ENCODE peak calls at places on chromosomes 16 and 17, in four cellular contexts. N, M, G and S are unnamed samples.

GRCh38 chr16:62018301-62019060 is 17.8 kb downstream of the CDH8 start:
- DNase-seq in N (no peak), M (no peak), G (no peak), S (no peak)

GRCh38 chr16:10782628-10783027 is 36.0 kb downstream of the TVP23A start:
- DNase-seq in N (no peak), M (no peak), G (no peak), S (no peak)

GRCh38 chr17:45129426-45129939 is 2.8 kb downstream of the PLCD3 start:
- DNase-seq in N (no peak), M (no peak), G (no peak), S (no peak)

GRCh38 chr16:30948956-30949654 is at the start of gene ORAI3:
- DNase-seq in N (no peak), M (peak; percentile 76), G (no peak), S (peak; percentile 29)

GRCh38 chr16:84663433-84664101 is 15.3 kb downstream of the KLHL36 start:
- DNase-seq in N (no peak), M (no peak), G (no peak), S (no peak)

GRCh38 chr16:84868829-84869457 is 49.2 kb downstream of the CRISPLD2 start:
- DNase-seq in N (no peak), M (no peak), G (no peak), S (no peak)

GRCh38 chr16:51113254-51114125 is 37.6 kb downstream of the SALL1 start:
- DNase-seq in N (no peak), M (no peak), G (no peak), S (no peak)

GRCh38 chr16:31477220-31478216 is 5.4 kb upstream of the SLC5A2 start:
- DNase-seq in N (no peak), M (peak; percentile 13), G (no peak), S (peak; percentile 48)

GRCh38 chr17:63703029-63703428 is 3.1 kb upstream of the LIMD2 start:
- DNase-seq in N (no peak), M (no peak), G (no peak), S (no peak)

GRCh38 chr16:73326770-73327470 is 279.0 kb upstream of the ZFHX3 start:
- DNase-seq in N (no peak), M (no peak), G (no peak), S (no peak)

GRCh38 chr17:59846391-59847165 is 46.2 kb downstream of the TUBD1 start:
- DNase-seq in N (peak; percentile 84), M (no peak), G (no peak), S (no peak)

GRCh38 chr16:12061336-12062055 is 85.0 kb downstream of the SNX29 start:
- DNase-seq in N (no peak), M (no peak), G (no peak), S (no peak)